ENCODE peak calls at places on chromosomes 2 and 18, in six cellular contexts. G, H, Q, L, V and M are unnamed samples.

GRCh38 chr2:145065278-145065677 is 545.4 kb upstream of the ZEB2 start:
- DNase-seq in G (no peak), H (no peak), Q (no peak), L (no peak), V (no peak), M (no peak)

GRCh38 chr2:192016265-192016664 is 169.4 kb upstream of the CAVIN2 start:
- DNase-seq in G (peak), H (no peak), Q (no peak), L (no peak), V (no peak), M (no peak)

GRCh38 chr18:48825101-48825745 is 125.5 kb downstream of the SMAD7 start:
- DNase-seq in G (no peak), H (no peak), Q (peak), L (no peak), V (no peak), M (no peak)

GRCh38 chr2:233679176-233679575 is 2.5 kb upstream of the UGT1A7 start:
- DNase-seq in G (no peak), H (no peak), Q (no peak), L (no peak), V (no peak), M (no peak)

GRCh38 chr2:185970148-185970852 is 231.7 kb downstream of the FSIP2 start:
- DNase-seq in G (no peak), H (no peak), Q (no peak), L (no peak), V (no peak), M (no peak)

GRCh38 chr18:22752014-22752413 is 181.1 kb upstream of the RBBP8 start:
- DNase-seq in G (no peak), H (no peak), Q (no peak), L (no peak), V (no peak), M (no peak)

GRCh38 chr2:241724259-241724974 is 10.0 kb upstream of the D2HGDH start:
- DNase-seq in G (no peak), H (no peak), Q (peak), L (no peak), V (no peak), M (no peak)

GRCh38 chr2:240932001-240932723 is 26.0 kb downstream of the CROCC2 start:
- DNase-seq in G (no peak), H (no peak), Q (no peak), L (no peak), V (no peak), M (peak)

GRCh38 chr2:168536925-168537466 is 80.9 kb downstream of the CERS6 start:
- DNase-seq in G (no peak), H (no peak), Q (no peak), L (no peak), V (no peak), M (no peak)

GRCh38 chr2:237475704-237476107 is 11.3 kb upstream of the MLPH start:
- DNase-seq in G (peak), H (no peak), Q (no peak), L (no peak), V (no peak), M (no peak)

GRCh38 chr2:236766850-236767249 is 197.2 kb downstream of the ACKR3 start:
- DNase-seq in G (no peak), H (no peak), Q (no peak), L (no peak), V (no peak), M (no peak)

GRCh38 chr2:119598576-119598975 is 54.3 kb downstream of the CFAP221 start:
- DNase-seq in G (no peak), H (no peak), Q (no peak), L (no peak), V (no peak), M (no peak)

GRCh38 chr2:157267476-157267875 is 10.0 kb downstream of the GALNT5 start:
- DNase-seq in G (no peak), H (no peak), Q (no peak), L (no peak), V (no peak), M (no peak)

GRCh38 chr2:126315840-126316239 is 340.1 kb upstream of the GYPC start:
- DNase-seq in G (no peak), H (no peak), Q (no peak), L (no peak), V (no peak), M (no peak)

GRCh38 chr2:133676392-133677130 is 108.3 kb upstream of the NCKAP5 start:
- DNase-seq in G (peak), H (no peak), Q (no peak), L (no peak), V (no peak), M (no peak)

GRCh38 chr2:54880428-54880827 is 157.0 kb downstream of the EML6 start:
- DNase-seq in G (no peak), H (no peak), Q (no peak), L (no peak), V (no peak), M (no peak)

GRCh38 chr2:221006084-221006483 is 566.0 kb downstream of the EPHA4 start:
- DNase-seq in G (no peak), H (no peak), Q (no peak), L (no peak), V (no peak), M (no peak)

GRCh38 chr2:61470122-61470951 is 550 bp downstream of the USP34 start:
- DNase-seq in G (peak), H (peak), Q (peak), L (peak), V (peak), M (peak)

GRCh38 chr2:98912221-98912851 is 23.7 kb downstream of the CRACDL start:
- DNase-seq in G (peak), H (no peak), Q (no peak), L (peak), V (no peak), M (peak)

GRCh38 chr2:108184421-108184820 is 55.3 kb upstream of the SULT1C3 start:
- DNase-seq in G (peak), H (no peak), Q (peak), L (no peak), V (no peak), M (no peak)